ENCODE peak calls at places on chromosomes 11 and 22, in six cellular contexts. D is OCI-M1; J is Right ventricle myocardium superior; V is stimulated activated CD4-positive, alpha-beta T cell treated with anti-CD3 and anti-CD28 coated beads, Interleukin-1b, Interleukin-23, amount 100 ng/mL, for 24 hours; I is C1 segment of cervical spinal cord; X is adrenal gland. Z is an unnamed sample.

GRCh38 chr22:31681625-31682345 is 19.8 kb upstream of the PISD start:
- DNase-seq in D (no peak), J (no peak), V (no peak), I (no peak), X (no peak), Z (no peak)

GRCh38 chr11:35621620-35622019 is 3.4 kb downstream of the FJX1 start:
- DNase-seq in D (no peak), J (no peak), V (no peak), I (no peak), X (no peak), Z (no peak)

GRCh38 chr11:6745465-6746015 is 26.2 kb downstream of the OR2AG2 start:
- DNase-seq in D (peak), J (no peak), V (no peak), I (no peak), X (no peak), Z (peak)

GRCh38 chr11:8342821-8343681 is 79.4 kb upstream of the LMO1 start:
- DNase-seq in D (no peak), J (no peak), V (no peak), I (no peak), X (no peak), Z (peak)

GRCh38 chr11:73429121-73429740 is 53.0 kb downstream of the RELT start:
- DNase-seq in D (peak), J (no peak), V (no peak), I (no peak), X (no peak), Z (no peak)

GRCh38 chr22:28802595-28803087 is 2.3 kb upstream of the XBP1 start:
- DNase-seq in D (peak), J (no peak), V (no peak), I (no peak), X (no peak), Z (no peak)

GRCh38 chr11:27392715-27393114 is 29.7 kb upstream of the CCDC34 start:
- DNase-seq in D (peak), J (no peak), V (no peak), I (no peak), X (no peak), Z (no peak)

GRCh38 chr11:102279641-102280170 is 37.6 kb upstream of the BIRC3 start:
- DNase-seq in D (peak), J (no peak), V (no peak), I (no peak), X (peak), Z (peak)

GRCh38 chr11:112734207-112734606 is 227.0 kb upstream of the NCAM1 start:
- DNase-seq in D (peak), J (no peak), V (no peak), I (no peak), X (peak), Z (no peak)

GRCh38 chr11:35836185-35836584 is 107.7 kb upstream of the LDLRAD3 start:
- DNase-seq in D (no peak), J (no peak), V (no peak), I (no peak), X (no peak), Z (no peak)

GRCh38 chr11:86761978-86762377 is 38.4 kb upstream of the PRSS23 start:
- DNase-seq in D (peak), J (no peak), V (no peak), I (no peak), X (no peak), Z (no peak)